ENCODE peak calls at places on chromosome 13, in seven cellular contexts. One of them, this sample, is unnamed.

GRCh38 chr13:95698047-95698749 is 21.3 kb downstream of the DNAJC3 start:
- DNase-seq in AG04450: no peak
- DNase-seq in aorta: no peak
- DNase-seq in hippocampal formation: no peak
- DNase-seq in activated CD4-positive, alpha-beta T cell treated with anti-CD3 and anti-CD28 coated beads for 1 hour: no peak
- DNase-seq in fibroblast of villous mesenchyme: peak
- DNase-seq in T-cell: no peak
- DNase-seq in this sample: no peak

GRCh38 chr13:39417643-39418042 is 185.3 kb downstream of the LHFPL6 start:
- DNase-seq in AG04450: no peak
- DNase-seq in activated CD4-positive, alpha-beta T cell treated with anti-CD3 and anti-CD28 coated beads for 1 hour: no peak
- DNase-seq in fibroblast of villous mesenchyme: peak
- DNase-seq in T-cell: no peak
- DNase-seq in hippocampal formation: peak
- DNase-seq in aorta: no peak
- DNase-seq in this sample: no peak

GRCh38 chr13:30763786-30764440 is 28.6 kb downstream of the ALOX5AP start:
- DNase-seq in fibroblast of villous mesenchyme: no peak
- DNase-seq in T-cell: no peak
- DNase-seq in aorta: no peak
- DNase-seq in activated CD4-positive, alpha-beta T cell treated with anti-CD3 and anti-CD28 coated beads for 1 hour: no peak
- DNase-seq in AG04450: no peak
- DNase-seq in hippocampal formation: no peak
- DNase-seq in this sample: no peak

GRCh38 chr13:102045713-102046112 is 356.1 kb downstream of the FGF14 start:
- DNase-seq in T-cell: no peak
- DNase-seq in fibroblast of villous mesenchyme: no peak
- DNase-seq in hippocampal formation: no peak
- DNase-seq in aorta: no peak
- DNase-seq in AG04450: no peak
- DNase-seq in activated CD4-positive, alpha-beta T cell treated with anti-CD3 and anti-CD28 coated beads for 1 hour: no peak
- DNase-seq in this sample: no peak

GRCh38 chr13:23467048-23467931 is 33.8 kb upstream of the SACS start:
- DNase-seq in fibroblast of villous mesenchyme: peak
- DNase-seq in AG04450: no peak
- DNase-seq in hippocampal formation: no peak
- DNase-seq in aorta: no peak
- DNase-seq in T-cell: no peak
- DNase-seq in activated CD4-positive, alpha-beta T cell treated with anti-CD3 and anti-CD28 coated beads for 1 hour: no peak
- DNase-seq in this sample: peak

GRCh38 chr13:37001921-37002250 is 1.3 kb downstream of the EXOSC8 start:
- DNase-seq in fibroblast of villous mesenchyme: no peak
- DNase-seq in activated CD4-positive, alpha-beta T cell treated with anti-CD3 and anti-CD28 coated beads for 1 hour: no peak
- DNase-seq in aorta: no peak
- DNase-seq in AG04450: no peak
- DNase-seq in T-cell: no peak
- DNase-seq in hippocampal formation: no peak
- DNase-seq in this sample: no peak

GRCh38 chr13:40313269-40314200 is 352.9 kb downstream of the FOXO1 start:
- DNase-seq in T-cell: no peak
- DNase-seq in activated CD4-positive, alpha-beta T cell treated with anti-CD3 and anti-CD28 coated beads for 1 hour: no peak
- DNase-seq in hippocampal formation: no peak
- DNase-seq in AG04450: no peak
- DNase-seq in aorta: no peak
- DNase-seq in fibroblast of villous mesenchyme: no peak
- DNase-seq in this sample: no peak

GRCh38 chr13:100269837-100270236 is 180.9 kb downstream of the PCCA start:
- DNase-seq in T-cell: no peak
- DNase-seq in aorta: peak
- DNase-seq in fibroblast of villous mesenchyme: peak
- DNase-seq in hippocampal formation: peak
- DNase-seq in activated CD4-positive, alpha-beta T cell treated with anti-CD3 and anti-CD28 coated beads for 1 hour: no peak
- DNase-seq in AG04450: peak
- DNase-seq in this sample: no peak

GRCh38 chr13:78404961-78405360 is 198.4 kb downstream of the POU4F1 start:
- DNase-seq in fibroblast of villous mesenchyme: no peak
- DNase-seq in T-cell: no peak
- DNase-seq in activated CD4-positive, alpha-beta T cell treated with anti-CD3 and anti-CD28 coated beads for 1 hour: no peak
- DNase-seq in AG04450: no peak
- DNase-seq in hippocampal formation: no peak
- DNase-seq in aorta: no peak
- DNase-seq in this sample: no peak

GRCh38 chr13:35818577-35819165 is 312.5 kb downstream of the DCLK1 start:
- DNase-seq in hippocampal formation: no peak
- DNase-seq in aorta: no peak
- DNase-seq in AG04450: no peak
- DNase-seq in fibroblast of villous mesenchyme: peak
- DNase-seq in T-cell: no peak
- DNase-seq in activated CD4-positive, alpha-beta T cell treated with anti-CD3 and anti-CD28 coated beads for 1 hour: no peak
- DNase-seq in this sample: no peak

GRCh38 chr13:113373811-113374485 is 10.0 kb upstream of the GRTP1 start:
- DNase-seq in T-cell: no peak
- DNase-seq in activated CD4-positive, alpha-beta T cell treated with anti-CD3 and anti-CD28 coated beads for 1 hour: no peak
- DNase-seq in fibroblast of villous mesenchyme: no peak
- DNase-seq in hippocampal formation: no peak
- DNase-seq in aorta: no peak
- DNase-seq in AG04450: no peak
- DNase-seq in this sample: no peak

GRCh38 chr13:105735269-105735668 is 800.2 kb downstream of the EFNB2 start:
- DNase-seq in T-cell: no peak
- DNase-seq in hippocampal formation: no peak
- DNase-seq in fibroblast of villous mesenchyme: peak
- DNase-seq in activated CD4-positive, alpha-beta T cell treated with anti-CD3 and anti-CD28 coated beads for 1 hour: no peak
- DNase-seq in aorta: no peak
- DNase-seq in AG04450: no peak
- DNase-seq in this sample: no peak

GRCh38 chr13:37709318-37709717 is 110.8 kb upstream of the POSTN start:
- DNase-seq in hippocampal formation: no peak
- DNase-seq in T-cell: no peak
- DNase-seq in AG04450: no peak
- DNase-seq in aorta: no peak
- DNase-seq in activated CD4-positive, alpha-beta T cell treated with anti-CD3 and anti-CD28 coated beads for 1 hour: no peak
- DNase-seq in fibroblast of villous mesenchyme: no peak
- DNase-seq in this sample: no peak

GRCh38 chr13:52665325-52665724 is 12.7 kb downstream of the SUGT1 start:
- DNase-seq in AG04450: no peak
- DNase-seq in hippocampal formation: no peak
- DNase-seq in T-cell: no peak
- DNase-seq in activated CD4-positive, alpha-beta T cell treated with anti-CD3 and anti-CD28 coated beads for 1 hour: no peak
- DNase-seq in aorta: no peak
- DNase-seq in fibroblast of villous mesenchyme: peak
- DNase-seq in this sample: no peak

GRCh38 chr13:30119476-30119875 is 187.9 kb downstream of the KATNAL1 start:
- DNase-seq in fibroblast of villous mesenchyme: peak
- DNase-seq in AG04450: no peak
- DNase-seq in hippocampal formation: no peak
- DNase-seq in T-cell: peak
- DNase-seq in aorta: no peak
- DNase-seq in activated CD4-positive, alpha-beta T cell treated with anti-CD3 and anti-CD28 coated beads for 1 hour: no peak
- DNase-seq in this sample: no peak

GRCh38 chr13:112839347-112840105 is 129.5 kb upstream of the MCF2L start:
- DNase-seq in AG04450: peak
- DNase-seq in aorta: peak
- DNase-seq in fibroblast of villous mesenchyme: peak
- DNase-seq in hippocampal formation: no peak
- DNase-seq in activated CD4-positive, alpha-beta T cell treated with anti-CD3 and anti-CD28 coated beads for 1 hour: no peak
- DNase-seq in T-cell: no peak
- DNase-seq in this sample: peak

GRCh38 chr13:44404261-44405139 is 30.9 kb downstream of the SERP2 start:
- DNase-seq in activated CD4-positive, alpha-beta T cell treated with anti-CD3 and anti-CD28 coated beads for 1 hour: no peak
- DNase-seq in T-cell: no peak
- DNase-seq in fibroblast of villous mesenchyme: no peak
- DNase-seq in aorta: peak
- DNase-seq in AG04450: no peak
- DNase-seq in hippocampal formation: no peak
- DNase-seq in this sample: no peak

GRCh38 chr13:106867249-106867648 is 299.3 kb upstream of the ARGLU1 start:
- DNase-seq in hippocampal formation: peak
- DNase-seq in T-cell: no peak
- DNase-seq in aorta: no peak
- DNase-seq in AG04450: no peak
- DNase-seq in activated CD4-positive, alpha-beta T cell treated with anti-CD3 and anti-CD28 coated beads for 1 hour: no peak
- DNase-seq in fibroblast of villous mesenchyme: peak
- DNase-seq in this sample: no peak

GRCh38 chr13:24270639-24271131 is 38.7 kb upstream of the C1QTNF9 start:
- DNase-seq in hippocampal formation: peak
- DNase-seq in fibroblast of villous mesenchyme: peak
- DNase-seq in AG04450: no peak
- DNase-seq in T-cell: peak
- DNase-seq in activated CD4-positive, alpha-beta T cell treated with anti-CD3 and anti-CD28 coated beads for 1 hour: peak
- DNase-seq in aorta: peak
- DNase-seq in this sample: peak

GRCh38 chr13:112756967-112757758 is 67.3 kb downstream of the ATP11A start:
- DNase-seq in T-cell: no peak
- DNase-seq in fibroblast of villous mesenchyme: no peak
- DNase-seq in activated CD4-positive, alpha-beta T cell treated with anti-CD3 and anti-CD28 coated beads for 1 hour: no peak
- DNase-seq in aorta: peak
- DNase-seq in hippocampal formation: peak
- DNase-seq in AG04450: no peak
- DNase-seq in this sample: peak

GRCh38 chr13:44516771-44517170 is 59.4 kb downstream of the TSC22D1 start:
- DNase-seq in fibroblast of villous mesenchyme: no peak
- DNase-seq in AG04450: no peak
- DNase-seq in hippocampal formation: no peak
- DNase-seq in T-cell: no peak
- DNase-seq in aorta: no peak
- DNase-seq in activated CD4-positive, alpha-beta T cell treated with anti-CD3 and anti-CD28 coated beads for 1 hour: no peak
- DNase-seq in this sample: no peak

GRCh38 chr13:93244918-93245280 is 18.3 kb downstream of the GPC6 start:
- DNase-seq in AG04450: no peak
- DNase-seq in hippocampal formation: no peak
- DNase-seq in activated CD4-positive, alpha-beta T cell treated with anti-CD3 and anti-CD28 coated beads for 1 hour: no peak
- DNase-seq in fibroblast of villous mesenchyme: peak
- DNase-seq in T-cell: no peak
- DNase-seq in aorta: no peak
- DNase-seq in this sample: no peak

GRCh38 chr13:21528616-21529015 is 69.5 kb upstream of the ZDHHC20 start:
- DNase-seq in aorta: no peak
- DNase-seq in T-cell: no peak
- DNase-seq in fibroblast of villous mesenchyme: peak
- DNase-seq in AG04450: no peak
- DNase-seq in activated CD4-positive, alpha-beta T cell treated with anti-CD3 and anti-CD28 coated beads for 1 hour: no peak
- DNase-seq in hippocampal formation: no peak
- DNase-seq in this sample: no peak

GRCh38 chr13:28338202-28338601 is 156.7 kb downstream of the FLT1 start:
- DNase-seq in aorta: no peak
- DNase-seq in AG04450: no peak
- DNase-seq in fibroblast of villous mesenchyme: peak
- DNase-seq in T-cell: no peak
- DNase-seq in hippocampal formation: no peak
- DNase-seq in activated CD4-positive, alpha-beta T cell treated with anti-CD3 and anti-CD28 coated beads for 1 hour: no peak
- DNase-seq in this sample: no peak

GRCh38 chr13:34321986-34322385 is 504.0 kb downstream of the RFC3 start:
- DNase-seq in hippocampal formation: no peak
- DNase-seq in activated CD4-positive, alpha-beta T cell treated with anti-CD3 and anti-CD28 coated beads for 1 hour: no peak
- DNase-seq in AG04450: no peak
- DNase-seq in T-cell: no peak
- DNase-seq in aorta: no peak
- DNase-seq in fibroblast of villous mesenchyme: no peak
- DNase-seq in this sample: no peak

GRCh38 chr13:77305276-77305675 is 21.6 kb downstream of the MYCBP2 start:
- DNase-seq in AG04450: no peak
- DNase-seq in T-cell: no peak
- DNase-seq in hippocampal formation: no peak
- DNase-seq in aorta: no peak
- DNase-seq in fibroblast of villous mesenchyme: peak
- DNase-seq in activated CD4-positive, alpha-beta T cell treated with anti-CD3 and anti-CD28 coated beads for 1 hour: no peak
- DNase-seq in this sample: no peak

GRCh38 chr13:46679369-46680180 is 117.4 kb downstream of the ESD start:
- DNase-seq in hippocampal formation: no peak
- DNase-seq in aorta: no peak
- DNase-seq in fibroblast of villous mesenchyme: peak
- DNase-seq in AG04450: no peak
- DNase-seq in T-cell: peak
- DNase-seq in activated CD4-positive, alpha-beta T cell treated with anti-CD3 and anti-CD28 coated beads for 1 hour: no peak
- DNase-seq in this sample: peak

GRCh38 chr13:113948034-113948742 is 25.7 kb downstream of the C13orf46 start:
- DNase-seq in aorta: peak
- DNase-seq in AG04450: no peak
- DNase-seq in T-cell: no peak
- DNase-seq in activated CD4-positive, alpha-beta T cell treated with anti-CD3 and anti-CD28 coated beads for 1 hour: no peak
- DNase-seq in fibroblast of villous mesenchyme: peak
- DNase-seq in hippocampal formation: no peak
- DNase-seq in this sample: peak

GRCh38 chr13:30334663-30335386 is 27.5 kb upstream of the KATNAL1 start:
- DNase-seq in aorta: no peak
- DNase-seq in hippocampal formation: no peak
- DNase-seq in fibroblast of villous mesenchyme: peak
- DNase-seq in activated CD4-positive, alpha-beta T cell treated with anti-CD3 and anti-CD28 coated beads for 1 hour: no peak
- DNase-seq in AG04450: no peak
- DNase-seq in T-cell: no peak
- DNase-seq in this sample: no peak

This sample was measured in spleen.